ENCODE peak calls at places on chromosomes 6 and 20, in five cellular contexts. Z is A549; J is GM23248; K is K562; F is naive thymus-derived CD4-positive, alpha-beta T cell. P is an unnamed sample. For H3K4me1, the result is how much of the 10 kb centered on the place peaks cover.

GRCh38 chr6:149190228-149190831 is 127.2 kb upstream of the TAB2 start:
- DNase-seq in Z (no peak), J (peak), K (no peak), F (peak), P (peak)

GRCh38 chr6:40336296-40336695 is 250.9 kb downstream of the LRFN2 start:
- DNase-seq in Z (no peak), J (no peak), K (no peak), F (no peak), P (no peak)

GRCh38 chr6:108888745-108889144 is 40.5 kb downstream of the ARMC2 start:
- DNase-seq in Z (no peak), J (no peak), K (no peak), F (no peak), P (no peak)

GRCh38 chr20:63877755-63878470 is 12.8 kb downstream of the TPD52L2 start:
- DNase-seq in Z (no peak), J (no peak), K (no peak), F (no peak), P (no peak)

GRCh38 chr6:52284131-52284459 is 447 bp downstream of the MCM3 start:
- DNase-seq in Z (no peak), J (peak), K (peak), F (no peak), P (no peak)

GRCh38 chr6:32622545-32623401 is 14.4 kb upstream of the HLA-DQA1 start:
- DNase-seq in Z (no peak), J (peak), K (no peak), F (peak), P (peak)

GRCh38 chr6:11025911-11026635 is 18.0 kb downstream of the ELOVL2 start:
- DNase-seq in Z (no peak), J (no peak), K (no peak), F (no peak), P (peak)

GRCh38 chr6:39181333-39181732 is 47.9 kb downstream of the KCNK5 start:
- DNase-seq in Z (no peak), J (no peak), K (no peak), F (no peak), P (no peak)

GRCh38 chr6:136793348-136793747 is 1.1 kb upstream of the MAP3K5 start:
- DNase-seq in Z (no peak), J (no peak), K (no peak), F (no peak), P (no peak)

GRCh38 chr6:133955136-133955576 is 2.1 kb downstream of the TBPL1 start:
- DNase-seq in Z (no peak), J (no peak), K (no peak), F (no peak), P (no peak)

GRCh38 chr20:20009784-20010253 is 7.3 kb upstream of the NAA20 start:
- DNase-seq in Z (no peak), J (peak), K (no peak), F (no peak), P (no peak)

GRCh38 chr6:139568157-139568955 is 193.9 kb upstream of the CITED2 start:
- DNase-seq in Z (no peak), J (peak), K (no peak), F (no peak), P (no peak)

GRCh38 chr6:149646599-149646998 is 1.9 kb downstream of the KATNA1 start:
- DNase-seq in Z (no peak), J (no peak), K (no peak), F (no peak), P (no peak)

GRCh38 chr6:83962592-83962991 is 71.0 kb upstream of the MRAP2 start:
- DNase-seq in Z (no peak), J (no peak), K (no peak), F (no peak), P (no peak)

GRCh38 chr6:42963855-42964605 is 3.5 kb downstream of the GNMT start:
- DNase-seq in Z (peak), J (peak), K (peak), F (peak), P (peak)

GRCh38 chr6:139133272-139133671 is 1.6 kb upstream of the HECA start:
- DNase-seq in Z (no peak), J (no peak), K (no peak), F (no peak), P (no peak)

GRCh38 chr6:131107166-131107565 is 28.1 kb upstream of the AKAP7 start:
- DNase-seq in Z (peak), J (peak), K (no peak), F (no peak), P (no peak)

GRCh38 chr6:142459267-142459666 is 157.5 kb downstream of the ADGRG6 start:
- DNase-seq in Z (no peak), J (peak), K (no peak), F (no peak), P (no peak)

GRCh38 chr6:33756211-33756954 is 9.7 kb upstream of the IP6K3 start:
- DNase-seq in Z (no peak), J (no peak), K (no peak), F (no peak), P (no peak)

GRCh38 chr6:63581355-63581998 is 9.2 kb downstream of the LOC128125822 start:
- DNase-seq in Z (no peak), J (no peak), K (no peak), F (no peak), P (no peak)

GRCh38 chr20:44979090-44979621 is 12.8 kb downstream of the STK4 start:
- DNase-seq in Z (no peak), J (no peak), K (peak), F (peak), P (peak)

GRCh38 chr6:166752097-166752496 is 125.0 kb upstream of the RPS6KA2 start:
- DNase-seq in Z (no peak), J (no peak), K (no peak), F (no peak), P (no peak)

DNA sequence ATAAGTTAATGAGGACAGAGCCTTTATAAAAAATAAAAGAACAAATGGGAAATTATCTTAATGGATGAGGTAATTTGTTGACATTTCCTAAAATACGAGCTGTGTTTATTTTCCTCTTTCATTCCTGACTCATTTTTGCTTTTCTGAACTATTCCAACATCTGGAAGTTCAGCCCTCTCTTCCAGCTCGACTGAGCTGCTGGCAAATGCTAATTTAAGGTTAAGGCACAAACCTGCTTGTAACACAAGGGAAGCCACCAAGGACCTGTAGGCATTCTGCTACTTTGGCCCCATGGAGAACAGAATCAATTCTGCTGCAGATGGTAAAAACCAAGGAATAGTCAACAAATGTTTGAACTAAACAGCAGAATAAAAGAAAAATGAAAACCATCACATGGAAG is 110.2 kb upstream of the MAP3K4 start:
- DNase-seq in Z (no peak), J (peak), K (no peak), F (no peak), P (no peak)
- H3K4me1 ChIP-seq in Z (under half), J (under half), K (under half), F (under half), P (under half)

DNA sequence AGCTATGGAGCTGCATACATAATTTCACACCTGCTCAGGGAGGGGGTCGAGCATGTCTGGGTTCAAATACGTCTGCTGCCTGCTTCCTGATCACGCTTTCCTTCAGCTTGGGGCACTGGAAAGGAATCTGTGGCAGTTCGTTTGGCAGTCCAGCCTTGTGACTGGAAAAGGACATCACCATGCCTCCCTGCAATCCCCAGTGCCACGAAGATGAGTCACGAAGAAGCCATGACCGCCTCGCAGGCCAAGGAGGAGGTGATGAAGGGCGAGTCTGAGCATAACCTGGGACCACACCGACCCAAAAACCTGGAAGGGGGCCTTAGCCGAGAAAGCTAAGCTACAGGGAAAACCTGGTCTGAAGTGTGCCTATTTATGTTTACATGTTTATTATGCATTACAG is 13.1 kb downstream of the JAG1 start:
- DNase-seq in Z (no peak), J (peak), K (no peak), F (no peak), P (no peak)
- H3K4me1 ChIP-seq in Z (half or more), J (under half), K (under half), F (under half), P (half or more)

DNA sequence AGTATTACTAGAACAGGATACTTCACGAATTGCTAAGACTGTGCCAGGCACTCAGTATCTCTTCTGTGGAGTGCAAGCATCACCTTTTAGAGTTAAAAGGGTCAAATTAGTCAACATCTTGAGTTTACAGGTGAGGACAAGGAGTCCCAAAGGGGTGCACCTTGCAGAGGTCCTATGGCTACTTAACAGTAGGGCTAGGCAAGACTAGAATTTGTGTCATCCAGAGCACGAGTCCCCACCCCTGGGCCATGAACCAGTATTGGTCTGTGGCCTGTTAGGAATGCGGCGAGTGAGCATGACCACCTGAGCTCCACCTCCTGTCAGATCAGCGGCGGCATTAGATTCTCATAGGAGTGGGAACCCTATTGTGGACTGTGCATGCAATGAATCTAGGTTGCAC is 10.5 kb upstream of the DSTN start:
- DNase-seq in Z (no peak), J (no peak), K (no peak), F (no peak), P (no peak)
- H3K4me1 ChIP-seq in Z (half or more), J (under half), K (under half), F (under half), P (under half)

GRCh38 chr6:53294611-53295010 is 54.1 kb downstream of the ELOVL5 start:
- DNase-seq in Z (no peak), J (peak), K (no peak), F (no peak), P (no peak)

GRCh38 chr6:53293691-53294090 is 55.1 kb downstream of the ELOVL5 start:
- DNase-seq in Z (no peak), J (no peak), K (no peak), F (no peak), P (no peak)

GRCh38 chr6:53294095-53294494 is 54.7 kb downstream of the ELOVL5 start:
- DNase-seq in Z (no peak), J (peak), K (no peak), F (no peak), P (peak)

GRCh38 chr6:53297004-53297403 is 51.7 kb downstream of the ELOVL5 start:
- DNase-seq in Z (no peak), J (no peak), K (no peak), F (no peak), P (no peak)

DNA sequence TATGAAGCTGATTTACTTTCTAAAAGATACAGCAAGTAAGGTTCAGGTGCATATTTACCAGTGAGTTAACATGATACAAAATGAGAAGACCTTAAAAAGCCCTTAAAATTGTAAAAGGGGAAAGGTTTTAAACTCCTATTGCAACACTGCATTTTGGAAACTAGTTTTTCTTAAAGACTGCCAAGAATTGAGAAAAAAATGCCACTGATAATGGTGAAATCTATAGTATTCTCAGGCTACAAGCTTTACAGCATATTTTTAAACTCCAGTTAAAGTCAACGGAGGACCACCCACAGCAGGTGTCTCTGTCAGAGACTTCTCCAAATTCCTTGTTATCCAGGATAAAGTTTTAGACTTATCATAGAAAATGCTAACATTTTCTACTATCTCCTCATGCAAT is 53.6 kb downstream of the ELOVL5 start:
- DNase-seq in Z (no peak), J (no peak), K (no peak), F (no peak), P (peak)
- H3K4me1 ChIP-seq in Z (under half), J (under half), K (under half), F (under half), P (under half)

GRCh38 chr6:15264902-15265761 is 19.3 kb downstream of the JARID2 start:
- DNase-seq in Z (no peak), J (peak), K (peak), F (no peak), P (peak)
- H3K4me1 ChIP-seq in Z (under half), J (half or more), K (under half), F (under half), P (half or more)

GRCh38 chr6:36327226-36328009 is 9.3 kb downstream of the BNIP5 start:
- DNase-seq in Z (no peak), J (no peak), K (no peak), F (no peak), P (no peak)
- H3K4me1 ChIP-seq in Z (under half), J (under half), K (under half), F (under half), P (under half)

DNA sequence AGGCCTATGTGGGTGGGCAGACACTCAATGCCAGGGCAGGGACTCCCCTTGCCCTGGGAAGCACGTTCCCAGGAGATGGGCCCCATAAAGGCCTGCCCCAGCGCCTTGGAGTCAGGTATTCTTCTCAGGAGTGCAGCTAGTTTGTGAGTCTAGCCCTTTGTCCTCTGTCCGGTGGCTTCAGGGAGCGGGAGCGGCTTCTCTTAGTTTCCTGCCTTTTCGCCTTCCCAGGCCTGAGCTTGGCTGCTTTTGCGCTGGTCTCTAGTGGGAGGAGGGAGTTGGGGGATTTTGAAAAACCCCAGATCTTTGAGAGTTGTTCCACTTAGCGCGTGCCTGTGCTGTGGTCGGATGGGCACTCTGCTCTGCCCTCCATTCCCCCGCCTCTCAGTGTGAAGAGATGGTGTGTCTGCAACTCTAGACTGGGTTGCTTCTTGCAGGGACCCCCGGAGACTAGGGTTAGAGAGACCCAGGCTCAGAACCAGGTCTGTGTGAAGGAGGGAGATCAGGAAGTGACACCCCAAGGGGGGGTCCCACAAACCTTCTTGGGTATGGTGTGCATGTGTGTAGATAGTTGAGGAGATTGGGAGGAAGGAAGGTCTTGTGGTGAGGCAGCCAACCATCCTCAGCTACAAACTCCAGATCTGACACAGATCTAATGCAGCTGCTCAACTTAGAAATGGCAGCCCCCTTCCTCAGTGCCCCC is 1.3 kb downstream of the PLCG1 start:
- DNase-seq in Z (no peak), J (peak), K (no peak), F (peak), P (peak)
- H3K4me1 ChIP-seq in Z (under half), J (under half), K (half or more), F (half or more), P (under half)

DNA sequence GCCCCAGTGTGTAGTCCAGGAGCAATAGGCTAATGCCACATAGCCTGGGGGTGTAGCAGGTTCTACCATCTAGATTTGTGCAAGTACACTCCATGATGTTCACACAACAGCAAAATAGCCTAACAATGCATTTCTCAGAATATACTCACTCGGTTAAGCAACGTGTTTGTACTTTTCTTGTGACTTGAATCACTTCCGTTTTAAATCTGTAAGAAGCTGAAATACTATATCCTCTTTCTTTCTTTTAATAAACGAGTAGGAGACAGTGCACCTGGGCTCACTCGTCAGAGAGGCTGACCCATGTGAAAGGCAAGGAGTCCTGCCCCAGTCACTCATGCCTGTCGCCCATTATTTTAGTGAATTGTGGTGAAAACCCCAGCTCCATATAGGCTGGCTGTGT is 201.6 kb downstream of the FOXA2 start:
- DNase-seq in Z (no peak), J (peak), K (no peak), F (no peak), P (no peak)
- H3K4me1 ChIP-seq in Z (under half), J (under half), K (under half), F (under half), P (under half)

DNA sequence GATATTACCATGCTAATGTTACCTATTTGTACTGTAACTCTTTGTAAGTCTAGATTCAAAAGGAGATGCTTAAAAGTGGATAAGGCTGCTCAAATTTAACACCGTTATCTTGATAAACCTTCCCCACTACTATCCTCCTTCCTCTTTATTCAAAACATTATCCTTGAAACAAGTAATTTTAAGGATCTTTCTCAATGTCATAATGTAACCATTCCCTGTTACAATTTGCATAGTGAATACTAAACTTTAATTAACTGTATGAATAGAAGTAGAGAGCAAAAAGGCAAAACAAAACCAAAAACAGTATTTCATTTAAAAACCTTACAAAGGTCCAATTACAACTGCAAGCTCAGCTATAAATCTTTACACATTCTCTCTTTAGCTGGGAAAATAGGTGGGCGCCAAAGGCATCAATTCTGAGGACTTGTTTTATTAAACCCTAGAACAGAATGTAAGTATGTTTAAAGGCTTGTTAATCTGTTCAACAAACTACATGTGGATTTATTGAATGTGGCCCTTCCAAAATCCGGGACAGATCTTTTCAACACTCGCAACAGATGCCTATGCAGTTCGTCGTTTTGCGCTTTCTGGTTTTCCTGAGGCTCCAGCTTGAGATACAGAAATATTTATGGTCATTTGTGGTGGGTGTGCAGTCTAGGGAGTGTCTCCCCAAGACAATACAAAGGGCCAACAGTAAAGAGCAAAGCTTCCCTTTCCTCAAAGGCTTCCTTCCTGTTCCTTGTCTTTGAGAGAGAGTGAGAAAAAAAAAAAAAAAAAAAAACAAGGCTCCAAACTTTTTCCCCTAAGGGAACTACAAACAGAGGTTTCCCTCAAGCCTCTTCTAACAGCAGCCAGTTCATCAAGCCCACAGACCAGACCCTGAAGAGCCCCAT is 15.1 kb downstream of the KIF13A start:
- DNase-seq in Z (no peak), J (no peak), K (no peak), F (no peak), P (no peak)
- H3K4me1 ChIP-seq in Z (under half), J (half or more), K (under half), F (under half), P (half or more)

DNA sequence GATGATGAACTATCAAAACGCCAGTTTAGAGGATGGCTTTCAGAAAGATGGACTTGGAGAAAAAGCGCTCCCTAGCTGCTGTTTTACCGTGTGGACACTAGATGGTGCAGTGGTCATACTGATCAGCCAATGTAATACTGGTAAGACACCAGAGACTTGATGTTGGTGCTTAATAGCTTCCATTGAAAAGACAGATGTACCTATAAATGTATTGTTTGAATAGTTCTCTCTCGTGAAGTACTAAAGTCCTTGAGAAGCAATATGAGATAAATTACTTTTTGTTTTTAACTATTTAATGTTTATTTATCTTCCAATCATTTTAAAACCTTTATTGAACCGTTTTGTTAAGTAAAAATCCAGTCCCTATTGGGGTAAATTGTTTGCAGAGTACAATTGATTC is 63.9 kb upstream of the FUCA2 start:
- DNase-seq in Z (peak), J (peak), K (peak), F (peak), P (peak)
- H3K4me1 ChIP-seq in Z (under half), J (under half), K (under half), F (under half), P (under half)